ENCODE peak calls at places on chromosomes 3 and 15, in seven cellular contexts. J is body of pancreas, A is IMR-90, S is heart left ventricle, U is HCT116, Q is esophagus squamous epithelium, X is A549. T is an unnamed sample.

GRCh38 chr3:104628185-104628789 is 738.4 kb upstream of the ALCAM start:
- DNase-seq in J (no peak), A (peak), S (no peak), U (peak), Q (no peak), X (peak), T (no peak)

GRCh38 chr3:80114694-80115093 is 346.9 kb upstream of the ROBO1 start:
- DNase-seq in J (no peak), A (no peak), S (no peak), U (no peak), Q (no peak), X (no peak), T (no peak)

GRCh38 chr3:152969557-152970300 is 134.8 kb downstream of the P2RY1 start:
- DNase-seq in J (no peak), A (no peak), S (no peak), U (no peak), Q (no peak), X (peak), T (no peak)

GRCh38 chr3:46566040-46566631 is at the start of gene LRRC2:
- DNase-seq in J (peak), A (peak), S (peak), U (no peak), Q (no peak), X (no peak), T (peak)

GRCh38 chr3:133970916-133971315 is 58.8 kb downstream of the SLCO2A1 start:
- DNase-seq in J (no peak), A (no peak), S (no peak), U (no peak), Q (no peak), X (no peak), T (no peak)

GRCh38 chr3:149792485-149793270 is at the start of gene ANKUB1:
- DNase-seq in J (no peak), A (no peak), S (no peak), U (no peak), Q (no peak), X (no peak), T (no peak)

GRCh38 chr15:25664761-25665160 is 198.4 kb downstream of the ATP10A start:
- DNase-seq in J (no peak), A (no peak), S (no peak), U (no peak), Q (no peak), X (no peak), T (no peak)

GRCh38 chr3:99645277-99646106 is 7.1 kb downstream of the COL8A1 start:
- DNase-seq in J (no peak), A (peak), S (no peak), U (peak), Q (no peak), X (no peak), T (no peak)

GRCh38 chr3:170598091-170598502 is 12.2 kb upstream of the SLC7A14 start:
- DNase-seq in J (no peak), A (no peak), S (no peak), U (no peak), Q (no peak), X (no peak), T (no peak)

GRCh38 chr15:36294359-36294758 is 285.1 kb upstream of the CDIN1 start:
- DNase-seq in J (no peak), A (peak), S (no peak), U (no peak), Q (no peak), X (no peak), T (no peak)

GRCh38 chr3:119310052-119310451 is 15.9 kb downstream of the ARHGAP31 start:
- DNase-seq in J (no peak), A (peak), S (no peak), U (no peak), Q (no peak), X (no peak), T (no peak)

GRCh38 chr3:25291524-25291923 is 136.5 kb upstream of the RARB start:
- DNase-seq in J (no peak), A (no peak), S (no peak), U (no peak), Q (no peak), X (no peak), T (no peak)

GRCh38 chr3:29513236-29513635 is 232.4 kb downstream of the RBMS3 start:
- DNase-seq in J (peak), A (peak), S (no peak), U (no peak), Q (no peak), X (no peak), T (no peak)

GRCh38 chr3:71987089-71987735 is 202.3 kb upstream of the PROK2 start:
- DNase-seq in J (no peak), A (peak), S (no peak), U (peak), Q (no peak), X (no peak), T (no peak)

GRCh38 chr3:191244242-191244867 is 45.3 kb downstream of the OSTN start:
- DNase-seq in J (no peak), A (peak), S (no peak), U (no peak), Q (no peak), X (no peak), T (no peak)

GRCh38 chr3:170572665-170573253 is 13.1 kb downstream of the SLC7A14 start:
- DNase-seq in J (no peak), A (peak), S (no peak), U (no peak), Q (no peak), X (no peak), T (no peak)

GRCh38 chr15:23073890-23074631 is 34.7 kb upstream of the TUBGCP5 start:
- DNase-seq in J (peak), A (no peak), S (no peak), U (no peak), Q (no peak), X (no peak), T (no peak)

GRCh38 chr3:71646971-71647370 is 63.4 kb upstream of the FOXP1 start:
- DNase-seq in J (no peak), A (no peak), S (no peak), U (no peak), Q (no peak), X (no peak), T (no peak)

GRCh38 chr3:178602864-178603263 is 66.6 kb downstream of the KCNMB2 start:
- DNase-seq in J (no peak), A (no peak), S (no peak), U (no peak), Q (no peak), X (no peak), T (no peak)

GRCh38 chr3:160038862-160039562 is 50.4 kb downstream of the IL12A start:
- DNase-seq in J (peak), A (no peak), S (peak), U (no peak), Q (no peak), X (no peak), T (no peak)

GRCh38 chr3:169104972-169105371 is 558.5 kb downstream of the MECOM start:
- DNase-seq in J (no peak), A (peak), S (no peak), U (peak), Q (no peak), X (no peak), T (no peak)

GRCh38 chr15:98163319-98164030 is 203.0 kb downstream of the ARRDC4 start:
- DNase-seq in J (no peak), A (no peak), S (no peak), U (no peak), Q (no peak), X (no peak), T (no peak)

GRCh38 chr3:71066356-71066755 is 517.2 kb downstream of the FOXP1 start:
- DNase-seq in J (peak), A (no peak), S (no peak), U (no peak), Q (no peak), X (no peak), T (no peak)

GRCh38 chr15:73403171-73403570 is 34.4 kb upstream of the HCN4 start:
- DNase-seq in J (no peak), A (no peak), S (no peak), U (no peak), Q (no peak), X (no peak), T (no peak)

GRCh38 chr3:105767776-105768175 is 101.0 kb downstream of the CBLB start:
- DNase-seq in J (no peak), A (no peak), S (no peak), U (no peak), Q (no peak), X (no peak), T (no peak)

GRCh38 chr3:119211803-119212202 is 28.9 kb downstream of the B4GALT4 start:
- DNase-seq in J (no peak), A (no peak), S (no peak), U (no peak), Q (no peak), X (no peak), T (no peak)

GRCh38 chr3:186815490-186815889 is 9.2 kb upstream of the RFC4 start:
- DNase-seq in J (no peak), A (peak), S (no peak), U (no peak), Q (no peak), X (peak), T (no peak)

GRCh38 chr3:125512135-125512920 is 7.7 kb downstream of the SNX4 start:
- DNase-seq in J (no peak), A (peak), S (no peak), U (peak), Q (no peak), X (no peak), T (no peak)

GRCh38 chr3:177237206-177237605 is 39.9 kb upstream of the TBL1XR1 start:
- DNase-seq in J (no peak), A (no peak), S (no peak), U (no peak), Q (no peak), X (no peak), T (no peak)

GRCh38 chr3:13186416-13186815 is 113.2 kb upstream of the IQSEC1 start:
- DNase-seq in J (no peak), A (no peak), S (peak), U (no peak), Q (no peak), X (no peak), T (no peak)

GRCh38 chr3:13189639-13190375 is 116.6 kb upstream of the IQSEC1 start:
- DNase-seq in J (no peak), A (peak), S (no peak), U (no peak), Q (no peak), X (no peak), T (no peak)

GRCh38 chr3:13188975-13189374 is 115.7 kb upstream of the IQSEC1 start:
- DNase-seq in J (no peak), A (no peak), S (no peak), U (no peak), Q (no peak), X (no peak), T (no peak)

GRCh38 chr3:13187593-13187992 is 114.4 kb upstream of the IQSEC1 start:
- DNase-seq in J (no peak), A (no peak), S (no peak), U (no peak), Q (no peak), X (no peak), T (no peak)

GRCh38 chr3:13188380-13188779 is 115.2 kb upstream of the IQSEC1 start:
- DNase-seq in J (no peak), A (no peak), S (no peak), U (no peak), Q (no peak), X (no peak), T (no peak)
- TF ChIP-seq POLR2A in J (no peak), A (no peak), S (no peak), U (no peak), Q (no peak), X (no peak), T (no peak)

GRCh38 chr15:59170295-59170881 is 36.3 kb upstream of the LDHAL6B start:
- DNase-seq in J (peak), A (no peak), S (no peak), U (no peak), Q (no peak), X (no peak), T (peak)
- H3K27ac ChIP-seq in J (peak), A (no peak), S (peak), U (peak), Q (peak), X (peak), T (peak)

DNA sequence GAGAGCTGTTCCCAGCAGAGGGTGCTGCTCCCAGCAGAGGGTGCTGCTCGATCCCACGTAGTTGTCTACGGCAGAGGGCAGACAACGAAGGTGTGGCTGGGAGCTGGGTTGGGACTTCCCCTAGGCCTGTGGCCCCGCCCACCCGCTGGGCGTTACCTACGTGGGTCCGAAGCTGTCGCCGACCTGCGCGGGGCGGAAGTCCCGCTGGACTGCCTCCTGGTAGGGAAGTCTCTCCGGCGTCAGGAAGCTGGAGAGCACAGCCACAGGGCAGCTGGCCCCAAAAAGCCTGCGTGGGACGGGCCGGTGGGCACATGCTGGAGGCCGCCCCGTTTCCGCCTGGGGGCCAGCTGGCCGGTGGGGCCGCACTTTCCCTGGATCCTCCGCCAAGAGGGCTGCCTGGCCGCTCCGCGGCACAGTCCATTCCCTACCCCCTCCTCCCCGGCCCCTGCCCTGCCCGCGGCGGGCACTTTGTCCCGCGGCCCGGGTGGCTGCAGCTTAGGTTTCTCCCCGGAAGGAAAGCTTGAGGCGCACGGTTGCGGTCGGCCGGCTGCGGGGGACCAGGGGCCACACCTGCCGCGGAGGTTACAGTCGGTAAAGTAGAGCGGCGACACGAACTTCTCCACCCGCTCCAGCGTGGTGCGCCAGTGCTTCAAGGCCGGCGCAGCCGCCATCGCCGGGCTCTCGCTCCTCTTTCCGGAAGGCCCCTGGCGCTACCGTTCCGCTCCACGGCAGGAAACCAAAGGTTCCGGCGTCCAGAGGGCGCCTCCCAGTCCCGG is at the start of gene MAN2C1:
- DNase-seq in J (peak), A (peak), S (peak), U (peak), Q (peak), X (peak), T (peak)
- TF ChIP-seq POLR2A in J (peak), A (peak), S (no peak), U (peak), Q (no peak), X (peak), T (peak)

GRCh38 chr3:123322866-123323265 is 121.1 kb downstream of the SEC22A start:
- DNase-seq in J (no peak), A (no peak), S (peak), U (no peak), Q (no peak), X (no peak), T (no peak)
- H3K27ac ChIP-seq in J (no peak), A (no peak), S (peak), U (no peak), Q (no peak), X (no peak), T (no peak)

GRCh38 chr15:41906608-41907007 is 12.8 kb upstream of the SPTBN5 start:
- DNase-seq in J (no peak), A (no peak), S (no peak), U (no peak), Q (no peak), X (no peak), T (no peak)
- TF ChIP-seq POLR2A in J (no peak), A (no peak), S (no peak), U (no peak), Q (no peak), X (no peak), T (no peak)

DNA sequence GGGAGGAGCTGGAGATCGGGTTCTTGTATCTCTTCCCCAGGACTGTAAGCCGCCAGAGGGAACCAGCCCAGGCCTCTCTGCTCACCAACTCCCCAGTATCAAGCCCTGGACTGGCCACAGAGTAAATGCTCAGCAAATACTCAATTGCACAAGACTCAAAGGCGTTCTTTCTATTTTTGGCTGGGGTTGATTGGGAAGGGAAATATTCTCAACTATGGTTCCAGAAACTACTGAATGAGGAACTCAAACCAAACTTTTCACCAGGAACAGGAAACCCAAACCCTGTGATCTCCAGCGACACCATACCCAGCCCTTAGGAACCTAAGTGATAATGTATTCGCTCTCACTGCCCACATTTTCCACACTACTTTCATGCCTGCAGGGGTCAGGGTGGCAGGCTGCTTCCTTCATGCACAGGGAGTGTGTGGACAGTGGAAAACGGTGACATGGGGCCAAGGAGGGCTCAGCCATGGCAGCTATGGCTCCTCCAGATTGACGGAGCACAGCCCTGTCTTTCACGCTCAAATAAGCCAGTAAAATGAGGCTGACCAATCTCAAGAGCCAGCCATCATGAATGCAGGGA is 124.7 kb upstream of the RAD18 start:
- DNase-seq in J (no peak), A (no peak), S (no peak), U (no peak), Q (no peak), X (no peak), T (no peak)
- H3K27ac ChIP-seq in J (no peak), A (no peak), S (no peak), U (no peak), Q (peak), X (no peak), T (no peak)

DNA sequence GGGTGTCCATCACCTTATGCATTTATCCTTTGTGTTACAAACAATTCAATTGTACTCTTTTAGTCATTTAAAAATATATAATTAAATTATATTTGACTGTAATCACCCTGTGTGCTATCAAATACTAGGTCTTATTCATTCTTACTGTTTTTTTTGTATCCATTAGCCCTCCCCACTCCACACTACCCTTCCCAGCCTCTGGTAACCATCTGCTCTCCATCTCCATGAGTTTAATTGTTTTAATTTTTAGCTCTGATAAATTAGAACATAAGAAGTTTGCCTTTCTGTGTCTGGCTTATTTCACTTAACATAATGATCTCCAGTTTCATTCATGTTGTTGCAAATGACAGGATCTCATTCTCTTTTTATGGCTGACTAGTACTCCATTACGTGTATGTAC is 16.8 kb downstream of the C3orf20 start:
- DNase-seq in J (no peak), A (no peak), S (no peak), U (no peak), Q (no peak), X (no peak), T (no peak)
- TF ChIP-seq POLR2A in J (no peak), A (no peak), S (no peak), U (no peak), Q (no peak), X (no peak), T (no peak)

DNA sequence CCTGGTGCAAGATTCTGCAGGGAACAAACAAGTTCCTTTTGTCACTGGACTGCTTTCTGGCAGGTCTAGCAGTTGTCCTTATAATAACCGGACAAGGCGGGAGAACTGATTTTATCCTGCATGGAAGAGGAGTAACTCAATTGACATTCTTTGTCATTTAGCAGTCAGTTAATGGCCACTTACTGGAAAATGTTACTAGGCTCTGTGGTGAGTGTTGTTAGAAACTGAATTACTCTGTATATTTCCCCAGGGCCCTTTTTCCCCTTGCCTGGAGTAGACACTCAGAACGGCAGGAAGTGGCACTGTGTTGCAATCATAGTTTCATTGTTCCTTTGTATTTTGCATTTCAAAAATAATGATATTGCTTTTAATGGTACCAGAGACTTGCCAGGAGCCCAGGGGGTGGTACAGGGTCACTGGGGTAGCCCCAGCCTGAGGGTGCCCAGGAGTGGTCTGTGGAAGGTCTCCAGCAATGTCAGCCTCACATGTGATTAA is 318.6 kb upstream of the LRRFIP2 start:
- DNase-seq in J (no peak), A (no peak), S (no peak), U (no peak), Q (no peak), X (no peak), T (no peak)
- H3K27ac ChIP-seq in J (no peak), A (no peak), S (peak), U (no peak), Q (peak), X (no peak), T (no peak)